ENCODE peak calls at places on chromosomes 5 and 9, in four cellular contexts. L is anterior cingulate cortex, J is SJSA1, I is thoracic aorta. V is an unnamed sample.
A peak's percentile ranks its signal among the peaks of the same experiment; 100 is the strongest.

GRCh38 chr5:127396490-127397155 is 106.0 kb downstream of the MEGF10 start:
- DNase-seq in L (no peak), I (no peak), J (no peak), V (no peak)

GRCh38 chr5:180395540-180396274 is 42.6 kb upstream of the GFPT2 start:
- DNase-seq in J (no peak), L (no peak), I (no peak), V (no peak)

GRCh38 chr9:14437336-14438231 is 123.6 kb upstream of the NFIB start:
- DNase-seq in L (no peak), J (peak; percentile 64), I (no peak), V (no peak)

GRCh38 chr5:132459031-132459982 is 31.3 kb downstream of the IRF1 start:
- DNase-seq in L (no peak), J (peak; percentile 99), I (no peak), V (no peak)

GRCh38 chr5:114449836-114450515 is 88.1 kb downstream of the KCNN2 start:
- DNase-seq in J (peak; percentile 68), L (peak; percentile 54), I (peak; percentile 11), V (peak; percentile 35)

GRCh38 chr5:142726188-142726731 is 40.4 kb upstream of the FGF1 start:
- DNase-seq in L (no peak), J (no peak), I (no peak), V (no peak)

GRCh38 chr5:152269533-152269932 is 135.5 kb downstream of the NMUR2 start:
- DNase-seq in I (no peak), J (no peak), L (no peak), V (no peak)

GRCh38 chr5:22539756-22540155 is 313.4 kb downstream of the CDH12 start:
- DNase-seq in L (no peak), J (no peak), I (no peak), V (no peak)

GRCh38 chr9:125747053-125747764 is at the start of gene PBX3:
- DNase-seq in I (no peak), J (no peak), L (peak; percentile 60), V (peak; percentile 60)

GRCh38 chr9:33468215-33468730 is 5.5 kb downstream of the NOL6 start:
- DNase-seq in I (no peak), L (no peak), J (no peak), V (peak; percentile 30)

GRCh38 chr5:142399899-142400298 is 75.1 kb upstream of the SPRY4 start:
- DNase-seq in J (no peak), L (no peak), I (no peak), V (no peak)

GRCh38 chr9:86944974-86945867 is 2.1 kb downstream of the GAS1 start:
- DNase-seq in J (no peak), L (peak; percentile 42), I (no peak), V (peak; percentile 49)